ENCODE peak calls at places on chromosomes 4 and X, in six cellular contexts. B is GM23248, W is tibial artery, I is GM23338, K is lower lobe of right lung, M is esophagus squamous epithelium. N is an unnamed sample.

GRCh38 chrX:19075754-19076153 is 46.5 kb downstream of the ADGRG2 start:
- DNase-seq in B (no peak), W (no peak), I (no peak), K (no peak), M (no peak), N (no peak)

GRCh38 chr4:138192113-138192512 is 50.0 kb downstream of the SLC7A11 start:
- DNase-seq in B (peak), W (no peak), I (peak), K (no peak), M (no peak), N (no peak)

GRCh38 chrX:68498508-68499379 is at the start of gene YIPF6:
- DNase-seq in B (peak), W (peak), I (peak), K (peak), M (no peak), N (no peak)

GRCh38 chr4:159105761-159106243 is 2.9 kb downstream of the RAPGEF2 start:
- DNase-seq in B (peak), W (peak), I (peak), K (no peak), M (no peak), N (no peak)

GRCh38 chrX:8743126-8743732 is 11.3 kb upstream of the ANOS1 start:
- DNase-seq in B (peak), W (peak), I (peak), K (peak), M (no peak), N (no peak)

GRCh38 chr4:139054791-139055376 is 39.3 kb downstream of the NOCT start:
- DNase-seq in B (peak), W (no peak), I (no peak), K (no peak), M (no peak), N (no peak)

GRCh38 chr4:80210549-80210948 is 13.2 kb downstream of the PRDM8 start:
- DNase-seq in B (no peak), W (no peak), I (no peak), K (no peak), M (no peak), N (no peak)

GRCh38 chr4:54093609-54094240 is 6.2 kb upstream of the GSX2 start:
- DNase-seq in B (no peak), W (no peak), I (peak), K (no peak), M (no peak), N (no peak)

GRCh38 chr4:155960522-155960921 is 6.9 kb upstream of the CTSO start:
- DNase-seq in B (peak), W (no peak), I (no peak), K (no peak), M (no peak), N (no peak)

GRCh38 chr4:131192318-131192717 is 1956.8 kb upstream of the PCDH10 start:
- DNase-seq in B (no peak), W (no peak), I (no peak), K (no peak), M (no peak), N (no peak)

GRCh38 chrX:136710324-136710951 is 62.5 kb downstream of the CD40LG start:
- DNase-seq in B (peak), W (no peak), I (no peak), K (no peak), M (no peak), N (no peak)

GRCh38 chr4:119671205-119671604 is 42.6 kb upstream of the PDE5A start:
- DNase-seq in B (no peak), W (no peak), I (no peak), K (no peak), M (no peak), N (no peak)

GRCh38 chr4:87540176-87541058 is 11.2 kb upstream of the SPARCL1 start:
- DNase-seq in B (peak), W (peak), I (no peak), K (no peak), M (no peak), N (no peak)

GRCh38 chr4:183504930-183505555 is at the start of gene ING2:
- DNase-seq in B (peak), W (no peak), I (peak), K (no peak), M (peak), N (no peak)

GRCh38 chr4:176302283-176303275 is 17.2 kb upstream of the SPCS3 start:
- DNase-seq in B (peak), W (no peak), I (no peak), K (no peak), M (no peak), N (peak)

GRCh38 chr4:42562016-42562415 is 94.9 kb downstream of the ATP8A1 start:
- DNase-seq in B (no peak), W (no peak), I (no peak), K (no peak), M (no peak), N (no peak)

GRCh38 chrX:44152867-44153266 is 179.7 kb upstream of the NDP start:
- DNase-seq in B (peak), W (no peak), I (no peak), K (no peak), M (no peak), N (peak)

GRCh38 chr4:125322363-125322730 is 7.6 kb downstream of the FAT4 start:
- DNase-seq in B (peak), W (no peak), I (no peak), K (no peak), M (no peak), N (no peak)
- H3K4me3 ChIP-seq in B (peak), W (peak), I (no peak), K (peak), M (peak), N (peak)

GRCh38 chrX:107713205-107714195 is 62.1 kb downstream of the TSC22D3 start:
- DNase-seq in B (peak), W (no peak), I (no peak), K (no peak), M (no peak), N (no peak)
- H3K4me3 ChIP-seq in B (no peak), W (peak), I (no peak), K (peak), M (peak), N (no peak)

DNA sequence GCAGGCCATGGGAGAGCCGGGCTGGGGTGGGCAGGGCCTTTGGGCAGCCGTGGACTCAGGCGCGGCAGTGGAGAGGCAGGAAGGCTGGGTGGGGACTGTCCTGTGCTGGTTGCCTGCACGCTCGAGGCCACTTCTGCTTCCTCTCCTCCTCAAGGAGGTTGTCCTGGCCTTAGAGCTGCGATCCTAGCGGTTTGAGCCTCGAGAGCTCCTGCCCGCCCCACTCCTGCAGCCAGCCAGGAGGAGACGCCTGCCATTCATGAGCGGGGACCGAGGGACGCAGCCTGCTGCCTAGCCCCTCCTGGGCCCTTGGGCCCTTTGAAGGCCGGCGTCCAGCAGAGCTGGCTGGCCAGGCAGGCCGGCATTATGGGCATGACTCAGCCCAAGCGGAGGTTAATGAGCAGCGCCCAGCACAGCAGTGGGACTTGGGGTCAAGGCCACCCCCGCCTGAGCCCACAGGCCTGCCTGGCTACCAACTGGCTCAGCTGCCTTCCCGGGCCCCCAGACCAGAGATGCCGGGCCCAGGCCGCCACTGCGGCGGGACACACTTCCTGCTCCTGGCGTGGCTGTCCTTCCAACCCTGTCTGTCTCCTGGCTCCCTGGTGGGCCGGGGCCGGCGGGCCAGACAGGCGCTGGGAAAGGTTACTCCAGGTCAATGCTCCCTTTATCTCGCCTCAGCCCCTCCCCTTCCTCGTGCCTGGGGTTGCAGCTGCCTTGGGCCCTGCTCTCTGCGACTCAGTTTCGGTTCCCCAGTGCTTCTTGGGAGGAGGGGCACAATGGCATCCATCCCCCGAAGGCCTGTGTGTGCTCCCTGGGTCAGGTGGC is 1.8 kb downstream of the ABCD1 start:
- DNase-seq in B (peak), W (peak), I (peak), K (peak), M (peak), N (no peak)
- H3K4me3 ChIP-seq in B (peak), W (peak), I (no peak), K (peak), M (peak), N (peak)

GRCh38 chrX:110417128-110417527 is 58.5 kb downstream of the RTL9 start:
- DNase-seq in B (no peak), W (no peak), I (no peak), K (no peak), M (no peak), N (no peak)

GRCh38 chrX:110414273-110414672 is 55.6 kb downstream of the RTL9 start:
- DNase-seq in B (peak), W (no peak), I (no peak), K (no peak), M (no peak), N (no peak)

GRCh38 chrX:110413727-110414124 is 55.1 kb downstream of the RTL9 start:
- DNase-seq in B (no peak), W (no peak), I (no peak), K (no peak), M (no peak), N (no peak)

GRCh38 chrX:110414679-110415439 is 56.2 kb downstream of the RTL9 start:
- DNase-seq in B (peak), W (no peak), I (no peak), K (no peak), M (no peak), N (no peak)

GRCh38 chrX:110415440-110416167 is 57.0 kb downstream of the RTL9 start:
- DNase-seq in B (peak), W (no peak), I (no peak), K (no peak), M (no peak), N (no peak)
- H3K4me3 ChIP-seq in B (no peak), W (no peak), I (no peak), K (no peak), M (no peak), N (no peak)

GRCh38 chr4:173537628-173538147 is 7.7 kb upstream of the HAND2 start:
- DNase-seq in B (peak), W (no peak), I (peak), K (no peak), M (no peak), N (no peak)
- H3K4me3 ChIP-seq in B (peak), W (peak), I (peak), K (peak), M (peak), N (no peak)

DNA sequence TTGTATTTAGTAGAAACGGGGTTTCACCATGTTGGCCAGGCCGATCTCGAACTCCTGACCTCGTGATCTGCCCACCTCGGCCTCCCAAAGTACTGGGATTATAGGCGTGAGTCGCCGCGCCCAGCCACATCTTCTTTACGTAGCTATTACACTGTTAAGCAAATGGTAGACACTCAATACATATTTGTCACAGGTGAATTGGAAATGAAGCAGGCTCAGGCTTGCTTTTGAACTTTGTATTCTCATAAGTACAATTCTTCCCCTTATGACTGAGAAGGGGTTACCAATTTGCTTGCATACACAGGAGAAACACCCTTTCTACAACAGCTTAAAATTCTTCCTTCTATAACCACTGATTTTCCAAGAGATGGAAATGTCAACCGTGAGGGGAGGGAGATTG is 787 bp upstream of the SRPX2 start:
- DNase-seq in B (no peak), W (no peak), I (no peak), K (no peak), M (no peak), N (no peak)
- H3K4me3 ChIP-seq in B (peak), W (no peak), I (no peak), K (no peak), M (no peak), N (no peak)

DNA sequence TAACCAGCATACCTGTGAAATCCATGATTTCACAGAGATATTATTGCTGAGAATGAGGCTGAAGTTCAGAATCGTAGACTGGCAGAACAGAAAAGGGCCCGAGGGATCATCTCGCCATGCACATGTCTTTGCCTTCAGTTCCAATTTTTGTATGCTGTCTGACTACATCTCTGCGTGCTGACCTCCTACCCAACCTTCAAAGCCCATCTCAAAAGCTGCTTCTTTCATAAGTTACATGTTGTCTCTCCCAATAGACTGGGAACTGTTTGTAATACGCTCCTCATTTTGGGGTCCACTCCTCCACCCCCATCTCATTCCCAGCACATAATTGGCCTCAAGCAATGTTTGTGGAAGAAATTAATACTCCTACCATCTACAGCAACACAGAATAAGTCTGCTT is 78.2 kb downstream of the RTL5 start:
- DNase-seq in B (no peak), W (no peak), I (no peak), K (no peak), M (no peak), N (no peak)
- H3K4me3 ChIP-seq in B (no peak), W (no peak), I (peak), K (no peak), M (no peak), N (no peak)

GRCh38 chrX:72716766-72717165 is 2.7 kb upstream of the PHKA1 start:
- DNase-seq in B (no peak), W (no peak), I (no peak), K (no peak), M (no peak), N (no peak)

GRCh38 chrX:72712094-72712755 is 1.9 kb downstream of the PHKA1 start:
- DNase-seq in B (peak), W (no peak), I (no peak), K (no peak), M (no peak), N (no peak)

GRCh38 chrX:72714471-72714916 is 388 bp upstream of the PHKA1 start:
- DNase-seq in B (peak), W (peak), I (peak), K (peak), M (no peak), N (peak)

GRCh38 chrX:72715546-72715945 is 1.4 kb upstream of the PHKA1 start:
- DNase-seq in B (no peak), W (no peak), I (no peak), K (no peak), M (no peak), N (no peak)

DNA sequence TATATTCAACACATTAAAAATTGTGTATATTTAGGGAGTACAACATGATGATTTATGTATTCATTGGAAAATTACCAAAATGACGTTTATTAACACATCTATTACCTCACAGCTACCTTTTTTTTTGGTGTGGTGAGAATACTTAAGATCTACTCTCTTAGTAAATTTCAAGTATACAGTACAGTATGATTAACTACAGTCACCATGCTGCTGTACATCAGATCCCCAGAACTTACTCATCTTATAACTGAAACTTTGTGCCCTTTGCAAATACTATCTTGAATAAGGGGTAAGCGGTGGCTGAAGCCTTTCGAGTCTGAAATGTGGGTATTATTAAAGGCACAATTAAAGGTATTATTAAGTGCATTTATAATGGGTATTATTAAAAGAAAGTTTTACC is 976 bp downstream of the PHKA1 start:
- DNase-seq in B (no peak), W (no peak), I (no peak), K (no peak), M (no peak), N (no peak)
- H3K4me3 ChIP-seq in B (peak), W (peak), I (peak), K (peak), M (peak), N (no peak)

DNA sequence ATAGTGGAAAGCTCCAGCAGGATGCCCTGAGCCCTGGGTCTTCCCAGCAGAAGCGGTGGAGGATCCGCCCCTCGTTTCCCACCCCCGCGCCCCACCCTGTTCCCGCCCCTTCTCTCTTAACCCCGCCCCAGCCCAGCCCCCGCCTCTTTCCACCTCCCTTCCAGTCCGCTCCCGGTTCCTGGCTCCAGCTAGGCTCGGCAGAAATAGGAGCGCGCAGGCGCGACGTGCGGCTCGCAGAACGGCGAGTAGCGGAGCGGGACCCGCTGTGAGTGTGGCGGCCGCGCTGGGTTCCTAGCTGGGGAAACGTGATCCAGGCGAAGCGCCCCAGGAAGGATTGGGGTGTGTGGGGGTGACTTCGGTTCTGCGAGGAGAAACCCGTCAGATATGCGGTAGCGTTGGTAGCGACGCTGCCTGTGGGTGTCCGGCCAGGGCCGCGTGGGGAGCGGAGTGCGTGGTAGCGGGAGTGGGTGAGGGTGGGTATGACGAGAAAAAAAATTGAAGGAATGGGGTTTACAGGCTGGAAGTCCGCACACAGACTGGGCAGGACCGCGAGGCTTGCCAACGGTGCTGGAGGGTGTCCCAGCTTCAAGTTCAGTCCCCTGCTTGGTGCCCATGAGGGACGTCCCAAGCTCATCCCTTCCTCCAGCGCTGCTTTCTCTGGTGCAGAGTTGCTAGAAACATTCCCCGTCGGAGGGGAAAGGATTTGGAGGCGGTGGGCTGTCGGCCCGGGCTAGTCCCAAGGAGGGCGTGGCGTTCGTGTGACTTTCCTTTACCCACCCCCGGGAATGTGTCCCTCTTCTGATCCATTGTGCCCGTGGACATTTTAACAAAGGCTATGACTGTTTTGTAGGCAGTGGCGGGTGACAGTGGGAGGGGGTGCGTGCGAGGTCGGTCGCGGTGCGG is at the start of gene PRRG1:
- DNase-seq in B (peak), W (peak), I (peak), K (peak), M (no peak), N (peak)
- H3K4me3 ChIP-seq in B (peak), W (peak), I (peak), K (peak), M (peak), N (peak)

N was measured in AG09309.